ENCODE peak calls at places on chromosomes 5 and 9, in ten cellular contexts. One of them, this sample, is unnamed.

GRCh38 chr9:16680965-16681658 is 189.4 kb downstream of the BNC2 start:
- DNase-seq in lower lobe of right lung: no peak
- DNase-seq in tibial artery: no peak
- DNase-seq in nephron progenitor cell: no peak
- DNase-seq in HepG2: no peak
- DNase-seq in astrocyte: peak
- DNase-seq in heart left ventricle: no peak
- DNase-seq in fibroblast of lung: peak
- DNase-seq in natural killer cell: no peak
- DNase-seq in IMR-90: peak
- DNase-seq in this sample: no peak

GRCh38 chr9:107049046-107049824 is 186.3 kb downstream of the ZNF462 start:
- DNase-seq in tibial artery: no peak
- DNase-seq in lower lobe of right lung: no peak
- DNase-seq in natural killer cell: no peak
- DNase-seq in nephron progenitor cell: no peak
- DNase-seq in fibroblast of lung: no peak
- DNase-seq in astrocyte: peak
- DNase-seq in heart left ventricle: no peak
- DNase-seq in HepG2: no peak
- DNase-seq in IMR-90: no peak
- DNase-seq in this sample: no peak

GRCh38 chr9:132241840-132242620 is 80.2 kb downstream of the NTNG2 start:
- DNase-seq in nephron progenitor cell: peak
- DNase-seq in lower lobe of right lung: peak
- DNase-seq in tibial artery: no peak
- DNase-seq in heart left ventricle: no peak
- DNase-seq in fibroblast of lung: peak
- DNase-seq in IMR-90: no peak
- DNase-seq in HepG2: no peak
- DNase-seq in natural killer cell: peak
- DNase-seq in astrocyte: no peak
- DNase-seq in this sample: no peak

GRCh38 chr9:78031826-78032598 is 401 bp upstream of the GNAQ start:
- DNase-seq in IMR-90: peak
- DNase-seq in tibial artery: peak
- DNase-seq in heart left ventricle: peak
- DNase-seq in fibroblast of lung: peak
- DNase-seq in HepG2: peak
- DNase-seq in natural killer cell: peak
- DNase-seq in lower lobe of right lung: peak
- DNase-seq in nephron progenitor cell: peak
- DNase-seq in astrocyte: peak
- DNase-seq in this sample: peak

GRCh38 chr5:28017178-28017577 is 978.8 kb upstream of the CDH9 start:
- DNase-seq in IMR-90: no peak
- DNase-seq in lower lobe of right lung: no peak
- DNase-seq in natural killer cell: no peak
- DNase-seq in fibroblast of lung: no peak
- DNase-seq in heart left ventricle: no peak
- DNase-seq in nephron progenitor cell: no peak
- DNase-seq in HepG2: no peak
- DNase-seq in tibial artery: no peak
- DNase-seq in astrocyte: no peak
- DNase-seq in this sample: no peak

GRCh38 chr5:89255845-89256463 is 373.0 kb upstream of the MEF2C start:
- DNase-seq in lower lobe of right lung: no peak
- DNase-seq in tibial artery: no peak
- DNase-seq in IMR-90: peak
- DNase-seq in fibroblast of lung: peak
- DNase-seq in heart left ventricle: no peak
- DNase-seq in natural killer cell: no peak
- DNase-seq in astrocyte: peak
- DNase-seq in nephron progenitor cell: no peak
- DNase-seq in HepG2: no peak
- DNase-seq in this sample: no peak

GRCh38 chr5:179766021-179766725 is 27.6 kb upstream of the LTC4S start:
- DNase-seq in tibial artery: no peak
- DNase-seq in nephron progenitor cell: no peak
- DNase-seq in heart left ventricle: no peak
- DNase-seq in HepG2: no peak
- DNase-seq in natural killer cell: no peak
- DNase-seq in IMR-90: peak
- DNase-seq in astrocyte: peak
- DNase-seq in lower lobe of right lung: no peak
- DNase-seq in fibroblast of lung: peak
- DNase-seq in this sample: no peak

GRCh38 chr9:35689601-35690446 is at the start of gene TPM2:
- DNase-seq in natural killer cell: no peak
- DNase-seq in nephron progenitor cell: peak
- DNase-seq in IMR-90: peak
- DNase-seq in HepG2: no peak
- DNase-seq in astrocyte: peak
- DNase-seq in fibroblast of lung: peak
- DNase-seq in heart left ventricle: peak
- DNase-seq in lower lobe of right lung: peak
- DNase-seq in tibial artery: peak
- DNase-seq in this sample: peak

GRCh38 chr5:96187309-96188027 is 225.8 kb upstream of the ELL2 start:
- DNase-seq in tibial artery: no peak
- DNase-seq in heart left ventricle: no peak
- DNase-seq in lower lobe of right lung: no peak
- DNase-seq in nephron progenitor cell: no peak
- DNase-seq in natural killer cell: no peak
- DNase-seq in astrocyte: no peak
- DNase-seq in HepG2: peak
- DNase-seq in IMR-90: no peak
- DNase-seq in fibroblast of lung: no peak
- DNase-seq in this sample: no peak

GRCh38 chr9:130473521-130473920 is 28.8 kb downstream of the ASS1 start:
- DNase-seq in heart left ventricle: no peak
- DNase-seq in tibial artery: no peak
- DNase-seq in fibroblast of lung: no peak
- DNase-seq in nephron progenitor cell: no peak
- DNase-seq in lower lobe of right lung: no peak
- DNase-seq in IMR-90: no peak
- DNase-seq in HepG2: no peak
- DNase-seq in astrocyte: no peak
- DNase-seq in natural killer cell: no peak
- DNase-seq in this sample: no peak

GRCh38 chr5:76674330-76675066 is 41.4 kb upstream of the F2R start:
- DNase-seq in IMR-90: no peak
- DNase-seq in fibroblast of lung: no peak
- DNase-seq in astrocyte: no peak
- DNase-seq in nephron progenitor cell: no peak
- DNase-seq in natural killer cell: no peak
- DNase-seq in lower lobe of right lung: no peak
- DNase-seq in heart left ventricle: no peak
- DNase-seq in tibial artery: no peak
- DNase-seq in HepG2: no peak
- DNase-seq in this sample: no peak

GRCh38 chr5:55406292-55406691 is 98.5 kb downstream of the MTREX start:
- DNase-seq in heart left ventricle: no peak
- DNase-seq in tibial artery: no peak
- DNase-seq in lower lobe of right lung: no peak
- DNase-seq in fibroblast of lung: no peak
- DNase-seq in IMR-90: no peak
- DNase-seq in astrocyte: no peak
- DNase-seq in nephron progenitor cell: no peak
- DNase-seq in natural killer cell: no peak
- DNase-seq in HepG2: no peak
- DNase-seq in this sample: no peak

GRCh38 chr5:55407059-55407684 is 99.4 kb downstream of the MTREX start:
- DNase-seq in tibial artery: no peak
- DNase-seq in fibroblast of lung: peak
- DNase-seq in heart left ventricle: no peak
- DNase-seq in natural killer cell: no peak
- DNase-seq in IMR-90: peak
- DNase-seq in astrocyte: peak
- DNase-seq in lower lobe of right lung: no peak
- DNase-seq in nephron progenitor cell: no peak
- DNase-seq in HepG2: peak
- DNase-seq in this sample: no peak

GRCh38 chr5:55407984-55408383 is 100.2 kb downstream of the MTREX start:
- DNase-seq in astrocyte: no peak
- DNase-seq in HepG2: no peak
- DNase-seq in nephron progenitor cell: no peak
- DNase-seq in fibroblast of lung: no peak
- DNase-seq in IMR-90: no peak
- DNase-seq in lower lobe of right lung: no peak
- DNase-seq in tibial artery: no peak
- DNase-seq in natural killer cell: no peak
- DNase-seq in heart left ventricle: no peak
- DNase-seq in this sample: no peak

GRCh38 chr5:55402199-55402598 is 94.4 kb downstream of the MTREX start:
- DNase-seq in lower lobe of right lung: no peak
- DNase-seq in tibial artery: no peak
- DNase-seq in natural killer cell: no peak
- DNase-seq in fibroblast of lung: no peak
- DNase-seq in nephron progenitor cell: no peak
- DNase-seq in astrocyte: no peak
- DNase-seq in HepG2: no peak
- DNase-seq in heart left ventricle: no peak
- DNase-seq in IMR-90: no peak
- DNase-seq in this sample: no peak
- TF ChIP-seq CTCF in lower lobe of right lung: no peak
- TF ChIP-seq CTCF in tibial artery: no peak
- TF ChIP-seq CTCF in natural killer cell: no peak
- TF ChIP-seq CTCF in fibroblast of lung: peak
- TF ChIP-seq CTCF in nephron progenitor cell: no peak
- TF ChIP-seq CTCF in astrocyte: no peak
- TF ChIP-seq CTCF in HepG2: no peak
- TF ChIP-seq CTCF in heart left ventricle: no peak
- TF ChIP-seq CTCF in IMR-90: no peak
- TF ChIP-seq CTCF in this sample: peak

DNA sequence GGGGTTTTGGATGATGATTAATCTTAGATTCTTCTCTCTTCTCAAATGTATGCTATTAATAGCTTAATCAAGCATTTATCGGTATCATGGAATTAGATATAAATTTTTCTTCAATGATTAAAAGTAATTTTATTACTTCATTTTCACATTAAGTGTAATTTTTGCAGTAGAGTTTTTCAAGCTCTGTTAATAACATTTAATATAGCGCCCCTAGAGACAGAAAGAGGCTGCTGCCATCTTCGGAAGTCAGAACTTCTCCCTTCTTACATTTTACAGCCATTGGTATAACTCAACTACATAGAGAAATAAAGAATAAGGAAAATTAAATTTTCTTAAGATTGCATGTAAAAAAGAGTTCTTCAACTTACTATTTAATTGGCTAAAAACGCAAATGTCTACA is 540.3 kb downstream of the GABRG2 start:
- DNase-seq in fibroblast of lung: no peak
- DNase-seq in nephron progenitor cell: no peak
- DNase-seq in HepG2: no peak
- DNase-seq in lower lobe of right lung: no peak
- DNase-seq in IMR-90: no peak
- DNase-seq in heart left ventricle: no peak
- DNase-seq in natural killer cell: no peak
- DNase-seq in tibial artery: no peak
- DNase-seq in astrocyte: no peak
- DNase-seq in this sample: no peak
- TF ChIP-seq CTCF in fibroblast of lung: no peak
- TF ChIP-seq CTCF in nephron progenitor cell: peak
- TF ChIP-seq CTCF in HepG2: no peak
- TF ChIP-seq CTCF in lower lobe of right lung: no peak
- TF ChIP-seq CTCF in IMR-90: no peak
- TF ChIP-seq CTCF in heart left ventricle: no peak
- TF ChIP-seq CTCF in natural killer cell: no peak
- TF ChIP-seq CTCF in tibial artery: no peak
- TF ChIP-seq CTCF in astrocyte: no peak
- TF ChIP-seq CTCF in this sample: peak

GRCh38 chr5:176574297-176574591 is 25.1 kb downstream of the CDHR2 start:
- DNase-seq in nephron progenitor cell: no peak
- DNase-seq in heart left ventricle: no peak
- DNase-seq in lower lobe of right lung: no peak
- DNase-seq in tibial artery: no peak
- DNase-seq in IMR-90: no peak
- DNase-seq in natural killer cell: no peak
- DNase-seq in HepG2: no peak
- DNase-seq in astrocyte: no peak
- DNase-seq in fibroblast of lung: no peak
- DNase-seq in this sample: no peak
- TF ChIP-seq CTCF in nephron progenitor cell: no peak
- TF ChIP-seq CTCF in heart left ventricle: no peak
- TF ChIP-seq CTCF in lower lobe of right lung: no peak
- TF ChIP-seq CTCF in tibial artery: no peak
- TF ChIP-seq CTCF in IMR-90: no peak
- TF ChIP-seq CTCF in natural killer cell: no peak
- TF ChIP-seq CTCF in HepG2: no peak
- TF ChIP-seq CTCF in astrocyte: no peak
- TF ChIP-seq CTCF in fibroblast of lung: no peak
- TF ChIP-seq CTCF in this sample: peak

GRCh38 chr5:140346348-140347221 is at the start of gene HBEGF:
- DNase-seq in lower lobe of right lung: peak
- DNase-seq in fibroblast of lung: peak
- DNase-seq in IMR-90: peak
- DNase-seq in natural killer cell: peak
- DNase-seq in nephron progenitor cell: peak
- DNase-seq in HepG2: peak
- DNase-seq in heart left ventricle: peak
- DNase-seq in tibial artery: peak
- DNase-seq in astrocyte: peak
- DNase-seq in this sample: peak

GRCh38 chr5:140348104-140348503 is 1.7 kb upstream of the HBEGF start:
- DNase-seq in heart left ventricle: no peak
- DNase-seq in natural killer cell: no peak
- DNase-seq in lower lobe of right lung: no peak
- DNase-seq in fibroblast of lung: no peak
- DNase-seq in nephron progenitor cell: no peak
- DNase-seq in IMR-90: no peak
- DNase-seq in tibial artery: no peak
- DNase-seq in HepG2: no peak
- DNase-seq in astrocyte: no peak
- DNase-seq in this sample: no peak

GRCh38 chr5:140344683-140345423 is 1.6 kb downstream of the HBEGF start:
- DNase-seq in heart left ventricle: no peak
- DNase-seq in astrocyte: peak
- DNase-seq in nephron progenitor cell: no peak
- DNase-seq in lower lobe of right lung: no peak
- DNase-seq in fibroblast of lung: no peak
- DNase-seq in tibial artery: no peak
- DNase-seq in IMR-90: peak
- DNase-seq in HepG2: no peak
- DNase-seq in natural killer cell: no peak
- DNase-seq in this sample: no peak

GRCh38 chr5:140347382-140347781 is 979 bp upstream of the HBEGF start:
- DNase-seq in fibroblast of lung: no peak
- DNase-seq in tibial artery: no peak
- DNase-seq in nephron progenitor cell: no peak
- DNase-seq in lower lobe of right lung: no peak
- DNase-seq in IMR-90: no peak
- DNase-seq in HepG2: no peak
- DNase-seq in astrocyte: no peak
- DNase-seq in natural killer cell: no peak
- DNase-seq in heart left ventricle: peak
- DNase-seq in this sample: no peak

DNA sequence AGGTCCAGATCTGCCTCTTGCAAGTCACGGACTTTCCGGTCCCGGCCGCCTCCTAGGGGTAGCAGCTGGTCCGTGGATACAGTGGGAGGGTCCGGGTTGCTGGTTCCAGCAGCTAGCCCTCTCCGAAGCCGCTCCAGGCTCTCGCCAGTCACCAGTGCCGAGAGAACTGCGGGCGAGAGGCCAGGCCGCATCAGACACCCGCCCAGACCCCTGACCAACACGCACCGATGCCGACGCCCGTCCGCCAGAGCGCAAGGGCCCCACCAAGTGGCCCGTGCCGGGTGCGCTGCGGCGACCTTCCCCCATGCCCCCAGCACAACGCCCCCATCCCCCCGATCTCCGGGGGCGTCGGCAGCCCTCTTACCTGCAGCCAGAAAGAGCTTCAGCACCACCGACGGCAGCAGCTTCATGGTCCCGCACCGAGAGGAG is 470 bp downstream of the HBEGF start:
- DNase-seq in tibial artery: peak
- DNase-seq in HepG2: peak
- DNase-seq in astrocyte: peak
- DNase-seq in fibroblast of lung: peak
- DNase-seq in natural killer cell: no peak
- DNase-seq in nephron progenitor cell: peak
- DNase-seq in IMR-90: peak
- DNase-seq in lower lobe of right lung: peak
- DNase-seq in heart left ventricle: peak
- DNase-seq in this sample: peak
- TF ChIP-seq CTCF in tibial artery: no peak
- TF ChIP-seq CTCF in HepG2: peak
- TF ChIP-seq CTCF in astrocyte: no peak
- TF ChIP-seq CTCF in fibroblast of lung: peak
- TF ChIP-seq CTCF in natural killer cell: no peak
- TF ChIP-seq CTCF in nephron progenitor cell: no peak
- TF ChIP-seq CTCF in IMR-90: peak
- TF ChIP-seq CTCF in lower lobe of right lung: peak
- TF ChIP-seq CTCF in heart left ventricle: peak
- TF ChIP-seq CTCF in this sample: no peak

This sample was measured in neural crest cell.